ENCODE peak calls at places on chromosomes 6 and 20, in four cellular contexts. A is cardiac muscle cell, J is IMR-90, K is left lung. U is an unnamed sample. For H3K4me1, the result is how much of the 10 kb centered on the place peaks cover.

GRCh38 chr6:148140772-148141557 is 201.7 kb upstream of the SASH1 start:
- DNase-seq in A (no peak), J (no peak), K (no peak), U (no peak)

GRCh38 chr20:41030536-41031242 is 2.1 kb downstream of the TOP1 start:
- DNase-seq in A (peak), J (peak), K (no peak), U (no peak)

GRCh38 chr20:44966030-44966961 is at the start of gene STK4:
- DNase-seq in A (peak), J (peak), K (peak), U (peak)

GRCh38 chr6:157611406-157611805 is 211.6 kb upstream of the SNX9 start:
- DNase-seq in A (no peak), J (no peak), K (no peak), U (no peak)

GRCh38 chr6:84773133-84773430 is 8.7 kb upstream of the TBX18 start:
- DNase-seq in A (no peak), J (no peak), K (no peak), U (no peak)

GRCh38 chr6:125140808-125141207 is 12.8 kb upstream of the TPD52L1 start:
- DNase-seq in A (no peak), J (peak), K (no peak), U (no peak)

GRCh38 chr20:38633577-38634093 is 32.0 kb downstream of the ARHGAP40 start:
- DNase-seq in A (peak), J (peak), K (peak), U (peak)

GRCh38 chr6:150684161-150684560 is 84.5 kb downstream of the PLEKHG1 start:
- DNase-seq in A (no peak), J (no peak), K (no peak), U (no peak)

GRCh38 chr6:11532097-11532496 is 5.5 kb upstream of the TMEM170B start:
- DNase-seq in A (peak), J (no peak), K (no peak), U (no peak)

GRCh38 chr6:148934534-148934933 is 187.7 kb downstream of the UST start:
- DNase-seq in A (peak), J (peak), K (no peak), U (no peak)

GRCh38 chr6:105795913-105796517 is 290.1 kb upstream of the PRDM1 start:
- DNase-seq in A (no peak), J (no peak), K (peak), U (no peak)

GRCh38 chr20:881051-881820 is 34.9 kb downstream of the ANGPT4 start:
- DNase-seq in A (peak), J (peak), K (no peak), U (no peak)

GRCh38 chr6:160933256-160933655 is 58.3 kb upstream of the MAP3K4 start:
- DNase-seq in A (no peak), J (no peak), K (no peak), U (no peak)

GRCh38 chr6:107894821-107895396 is 63.1 kb downstream of the SEC63 start:
- DNase-seq in A (no peak), J (no peak), K (no peak), U (no peak)

GRCh38 chr6:155770313-155770712 is 314.7 kb upstream of the NOX3 start:
- DNase-seq in A (no peak), J (no peak), K (no peak), U (no peak)

GRCh38 chr6:4128072-4128471 is 7.3 kb downstream of the ECI2 start:
- DNase-seq in A (peak), J (no peak), K (no peak), U (no peak)

GRCh38 chr20:53364617-53365016 is 229.0 kb downstream of the ZNF217 start:
- DNase-seq in A (no peak), J (no peak), K (no peak), U (no peak)

GRCh38 chr20:46063652-46064054 is 26.1 kb downstream of the NCOA5 start:
- DNase-seq in A (no peak), J (no peak), K (no peak), U (no peak)

GRCh38 chr6:24126586-24127192 is 674 bp downstream of the NRSN1 start:
- DNase-seq in A (peak), J (peak), K (no peak), U (peak)

GRCh38 chr6:32177182-32177787 is 920 bp upstream of the RNF5 start:
- DNase-seq in A (no peak), J (no peak), K (no peak), U (no peak)

GRCh38 chr6:109291893-109292292 is 90.4 kb downstream of the CD164 start:
- DNase-seq in A (no peak), J (no peak), K (no peak), U (no peak)

GRCh38 chr20:46344488-46345162 is 36.3 kb upstream of the CDH22 start:
- DNase-seq in A (no peak), J (no peak), K (no peak), U (no peak)

GRCh38 chr6:170305772-170306323 is 710 bp upstream of the FAM120B start:
- DNase-seq in A (no peak), J (no peak), K (no peak), U (no peak)

GRCh38 chr6:35391240-35391968 is 49.0 kb downstream of the PPARD start:
- DNase-seq in A (peak), J (peak), K (no peak), U (peak)
- H3K27ac ChIP-seq in A (no peak), J (peak), K (peak), U (no peak)

GRCh38 chr6:137214931-137215330 is 4.3 kb downstream of the IFNGR1 start:
- DNase-seq in A (no peak), J (no peak), K (no peak), U (no peak)
- H3K4me1 ChIP-seq in A (under half), J (under half), K (half or more), U (half or more)

GRCh38 chr20:17909745-17910345 is 58.7 kb downstream of the SNX5 start:
- DNase-seq in A (peak), J (no peak), K (no peak), U (no peak)

GRCh38 chr20:17911927-17912326 is 56.7 kb downstream of the SNX5 start:
- DNase-seq in A (no peak), J (no peak), K (no peak), U (no peak)

GRCh38 chr20:17912916-17913315 is 55.7 kb downstream of the SNX5 start:
- DNase-seq in A (peak), J (peak), K (no peak), U (no peak)

GRCh38 chr20:17914957-17915356 is 53.6 kb downstream of the SNX5 start:
- DNase-seq in A (no peak), J (no peak), K (no peak), U (no peak)

DNA sequence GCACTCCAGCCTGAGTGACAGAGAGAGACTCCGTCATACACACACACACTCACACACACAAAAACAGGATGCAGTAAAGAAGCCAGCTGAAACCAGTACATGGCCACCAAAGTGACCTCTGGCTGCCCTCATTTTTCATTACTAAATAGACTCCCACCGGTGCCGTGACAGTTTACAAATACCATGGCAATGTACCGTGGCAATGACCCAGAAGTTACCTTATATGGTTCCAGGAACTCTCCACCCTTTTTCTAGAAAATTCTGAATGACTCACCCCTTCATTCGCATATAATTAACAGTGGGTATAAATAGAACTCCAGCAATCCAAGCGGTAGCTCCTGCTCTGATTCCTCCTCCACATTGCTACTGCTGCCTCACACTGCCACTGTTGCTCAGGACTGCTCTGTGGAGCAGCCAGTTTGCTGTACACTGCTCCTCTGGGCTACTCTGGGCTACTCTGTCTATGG is 57.7 kb downstream of the SNX5 start:
- DNase-seq in A (peak), J (peak), K (no peak), U (no peak)
- H3K27ac ChIP-seq in A (no peak), J (no peak), K (no peak), U (no peak)

GRCh38 chr20:57693670-57694329 is 16.0 kb downstream of the PMEPA1 start:
- DNase-seq in A (no peak), J (no peak), K (no peak), U (no peak)

GRCh38 chr20:57695940-57696339 is 13.9 kb downstream of the PMEPA1 start:
- DNase-seq in A (no peak), J (no peak), K (no peak), U (no peak)

GRCh38 chr20:57695012-57695411 is 14.8 kb downstream of the PMEPA1 start:
- DNase-seq in A (no peak), J (no peak), K (peak), U (no peak)

GRCh38 chr20:57693002-57693582 is 16.7 kb downstream of the PMEPA1 start:
- DNase-seq in A (no peak), J (no peak), K (no peak), U (no peak)

DNA sequence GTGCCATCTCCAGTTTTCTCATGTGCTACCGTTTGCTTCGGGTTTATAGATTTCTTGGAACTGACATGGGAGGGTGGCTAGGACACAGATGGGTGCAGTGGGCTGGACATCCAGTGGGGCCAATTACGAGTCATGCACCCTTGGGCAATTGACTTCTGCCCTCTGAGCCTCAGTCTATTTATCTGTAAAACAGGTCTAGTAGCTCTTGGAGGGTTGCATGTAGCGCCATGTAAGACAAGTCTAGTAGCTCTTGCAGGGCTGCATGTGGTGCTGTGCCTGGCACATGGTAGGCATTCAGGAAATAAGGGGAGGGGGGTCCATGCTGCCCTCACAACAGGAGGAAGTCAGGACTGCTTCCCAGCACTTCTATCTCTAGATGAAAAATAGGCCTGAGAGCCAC is 15.3 kb downstream of the PMEPA1 start:
- DNase-seq in A (no peak), J (no peak), K (no peak), U (no peak)
- H3K4me1 ChIP-seq in A (under half), J (under half), K (under half), U (under half)

GRCh38 chr6:46500382-46500781 is 9.1 kb upstream of the RCAN2 start:
- DNase-seq in A (no peak), J (no peak), K (no peak), U (no peak)

GRCh38 chr6:46501136-46502089 is 10.2 kb upstream of the RCAN2 start:
- DNase-seq in A (no peak), J (no peak), K (no peak), U (no peak)

GRCh38 chr6:46504242-46504641 is 13.0 kb upstream of the RCAN2 start:
- DNase-seq in A (no peak), J (no peak), K (no peak), U (no peak)

GRCh38 chr6:46505693-46506512 is 14.7 kb upstream of the RCAN2 start:
- DNase-seq in A (no peak), J (no peak), K (no peak), U (no peak)

DNA sequence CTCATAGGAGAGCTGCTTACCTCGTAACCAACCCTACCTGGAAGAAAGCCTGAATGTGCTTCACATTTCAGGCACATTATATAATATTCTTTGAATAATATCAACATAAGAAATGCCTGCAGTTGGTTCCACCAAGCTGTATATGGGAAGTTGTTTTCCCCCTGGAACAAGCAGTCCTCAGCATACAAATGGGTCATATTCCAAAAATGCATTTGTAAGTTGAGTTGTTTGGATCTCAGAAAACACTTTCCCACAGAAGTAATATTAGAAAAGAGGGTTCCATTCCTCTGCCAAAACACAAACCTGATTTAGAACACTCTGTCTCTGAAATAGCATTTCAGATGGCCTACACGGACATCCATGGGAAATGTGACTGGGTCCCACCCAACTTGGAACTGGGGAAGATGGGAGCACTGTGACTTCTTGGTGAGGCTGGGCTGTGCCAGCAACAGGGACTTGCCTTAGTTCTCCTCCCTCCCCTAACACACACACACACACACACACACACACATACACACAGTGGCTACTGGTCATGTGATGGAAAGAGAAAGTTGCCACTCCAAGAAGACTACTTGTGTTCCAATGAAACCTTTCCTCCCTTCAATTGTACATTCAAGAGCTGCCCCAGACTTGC is 11.4 kb upstream of the RCAN2 start:
- DNase-seq in A (no peak), J (no peak), K (no peak), U (no peak)
- H3K27ac ChIP-seq in A (no peak), J (no peak), K (no peak), U (no peak)

U was measured in CD4-positive, alpha-beta memory T cell.